ENCODE peak calls at places on chromosomes 5 and 9, in four cellular contexts. S, V, W and J are unnamed samples.

GRCh38 chr5:15440434-15440833 is 59.5 kb upstream of the FBXL7 start:
- DNase-seq in S (no peak), V (no peak), W (no peak), J (no peak)

GRCh38 chr9:134054891-134055811 is 12.7 kb downstream of the BRD3 start:
- DNase-seq in S (no peak), V (no peak), W (no peak), J (no peak)

GRCh38 chr5:9054322-9054721 is 491.6 kb downstream of the SEMA5A start:
- DNase-seq in S (no peak), V (no peak), W (no peak), J (no peak)

GRCh38 chr5:142032747-142033631 is 20.2 kb upstream of the GNPDA1 start:
- DNase-seq in S (no peak), V (no peak), W (no peak), J (no peak)

GRCh38 chr5:59317023-59317771 is 576.3 kb downstream of the PDE4D start:
- DNase-seq in S (no peak), V (peak; percentile 23), W (no peak), J (no peak)

GRCh38 chr9:85142461-85143401 is 473.2 kb downstream of the NTRK2 start:
- DNase-seq in S (no peak), V (no peak), W (no peak), J (no peak)

GRCh38 chr5:73299665-73300435 is 126.9 kb downstream of the TMEM174 start:
- DNase-seq in S (peak; percentile 58), V (peak; percentile 23), W (peak; percentile 49), J (no peak)

GRCh38 chr9:109107402-109108240 is 12.1 kb downstream of the TMEM245 start:
- DNase-seq in S (no peak), V (peak; percentile 81), W (no peak), J (no peak)

GRCh38 chr5:138330813-138331448 is 673 bp downstream of the CDC25C start:
- DNase-seq in S (no peak), V (no peak), W (no peak), J (no peak)

GRCh38 chr5:33837301-33837700 is 54.5 kb downstream of the ADAMTS12 start:
- DNase-seq in S (no peak), V (no peak), W (no peak), J (no peak)

GRCh38 chr5:134079748-134080581 is 34.5 kb upstream of the TCF7 start:
- DNase-seq in S (no peak), V (no peak), W (no peak), J (no peak)

GRCh38 chr9:87742813-87743428 is 17.0 kb downstream of the CTSL start:
- DNase-seq in S (no peak), V (peak; percentile 12), W (no peak), J (no peak)

GRCh38 chr5:127858116-127858784 is 155.1 kb downstream of the CCDC192 start:
- DNase-seq in S (no peak), V (no peak), W (no peak), J (no peak)

GRCh38 chr5:174777545-174777944 is 53.2 kb downstream of the MSX2 start:
- DNase-seq in S (no peak), V (no peak), W (no peak), J (no peak)

GRCh38 chr5:37837101-37838032 is 2.5 kb downstream of the GDNF start:
- DNase-seq in S (peak; percentile 65), V (peak; percentile 77), W (peak; percentile 76), J (no peak)

GRCh38 chr5:132464155-132464939 is 26.2 kb downstream of the IRF1 start:
- DNase-seq in S (no peak), V (no peak), W (no peak), J (no peak)

GRCh38 chr5:150497274-150497988 is 10.5 kb upstream of the NDST1 start:
- DNase-seq in S (no peak), V (peak; percentile 96), W (no peak), J (no peak)

GRCh38 chr5:135071311-135071710 is 37.3 kb upstream of the PITX1 start:
- DNase-seq in S (no peak), V (no peak), W (no peak), J (no peak)

GRCh38 chr9:86909388-86909787 is 37.9 kb downstream of the GAS1 start:
- DNase-seq in S (no peak), V (peak; percentile 72), W (no peak), J (no peak)

GRCh38 chr9:83937861-83938455 is 16.7 kb upstream of the KIF27 start:
- DNase-seq in S (peak; percentile 63), V (peak; percentile 62), W (no peak), J (peak; percentile 47)

GRCh38 chr5:180644129-180644824 is 5.1 kb downstream of the FLT4 start:
- DNase-seq in S (no peak), V (no peak), W (no peak), J (no peak)

GRCh38 chr9:94086468-94086867 is 2.2 kb downstream of the PTPDC1 start:
- DNase-seq in S (no peak), V (peak; percentile 72), W (no peak), J (no peak)

GRCh38 chr9:75574569-75574968 is 315.9 kb upstream of the PCSK5 start:
- DNase-seq in S (no peak), V (no peak), W (no peak), J (no peak)

GRCh38 chr5:56760723-56761122 is 54.6 kb upstream of the MAP3K1 start:
- DNase-seq in S (peak; percentile 15), V (no peak), W (no peak), J (no peak)

GRCh38 chr5:150302301-150303069 is at the start of gene ARSI:
- DNase-seq in S (peak; percentile 58), V (no peak), W (peak; percentile 89), J (no peak)

GRCh38 chr9:25857167-25857566 is 178.9 kb upstream of the TUSC1 start:
- DNase-seq in S (no peak), V (no peak), W (no peak), J (no peak)

GRCh38 chr9:110590816-110591215 is 11.3 kb upstream of the SVEP1 start:
- DNase-seq in S (no peak), V (no peak), W (no peak), J (no peak)

GRCh38 chr5:137497396-137498290 is 1.5 kb downstream of the SPOCK1 start:
- DNase-seq in S (no peak), V (no peak), W (peak; percentile 39), J (no peak)

GRCh38 chr5:140236896-140237598 is 62.1 kb downstream of the CYSTM1 start:
- DNase-seq in S (no peak), V (no peak), W (no peak), J (no peak)

GRCh38 chr9:79623799-79624721 is 52.3 kb downstream of the TLE4 start:
- DNase-seq in S (no peak), V (no peak), W (no peak), J (no peak)

GRCh38 chr9:33468797-33469621 is 4.7 kb downstream of the NOL6 start:
- DNase-seq in S (no peak), V (no peak), W (no peak), J (no peak)

GRCh38 chr9:136885950-136886578 is at the start of gene TRAF2:
- DNase-seq in S (peak; percentile 99), V (peak; percentile 99), W (peak; percentile 99), J (peak; percentile 99)

GRCh38 chr9:76883341-76883740 is 22.6 kb downstream of the PRUNE2 start:
- DNase-seq in S (no peak), V (no peak), W (no peak), J (no peak)

GRCh38 chr5:33936004-33936380 is 194 bp upstream of the RXFP3 start:
- DNase-seq in S (peak; percentile 80), V (peak; percentile 54), W (peak; percentile 82), J (no peak)

GRCh38 chr5:53479656-53480473 is 564 bp upstream of the FST start:
- DNase-seq in S (peak; percentile 61), V (peak; percentile 73), W (peak; percentile 57), J (peak; percentile 80)

GRCh38 chr9:89774971-89775370 is 170.2 kb downstream of the GADD45G start:
- DNase-seq in S (no peak), V (no peak), W (no peak), J (no peak)
- H3K14ac ChIP-seq in S (no peak overlapping the region), V (no peak overlapping the region), W (no peak overlapping the region), J (no peak overlapping the region)

DNA sequence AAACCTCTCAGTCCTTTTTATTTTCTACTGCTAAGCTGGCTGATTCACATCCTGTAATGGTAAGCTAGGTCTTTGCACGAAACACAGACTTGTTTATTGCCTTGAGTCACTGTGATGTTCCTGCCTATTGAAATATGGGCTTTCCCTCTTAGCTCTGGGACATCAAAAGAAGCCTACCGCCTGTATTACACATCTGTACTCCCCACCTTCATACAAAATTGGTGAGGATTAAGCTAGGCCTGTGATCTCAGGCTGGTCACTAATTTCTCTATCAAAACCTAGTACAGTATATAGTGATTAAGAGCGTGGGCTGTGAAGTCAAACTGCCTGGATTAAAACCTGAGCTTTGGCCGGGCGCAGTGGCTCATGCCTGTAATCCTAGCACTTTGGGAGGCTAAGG is 67.7 kb upstream of the NR5A1 start:
- DNase-seq in S (no peak), V (peak; percentile 91), W (no peak), J (no peak)
- H3K14ac ChIP-seq in S (no peak overlapping the region), V (no peak overlapping the region), W (no peak overlapping the region), J (no peak overlapping the region)

GRCh38 chr9:128027705-128028104 is 39.4 kb downstream of the NAIF1 start:
- DNase-seq in S (no peak), V (no peak), W (no peak), J (no peak)
- H3K14ac ChIP-seq in S (no peak overlapping the region), V (no peak overlapping the region), W (no peak overlapping the region), J (no peak overlapping the region)

DNA sequence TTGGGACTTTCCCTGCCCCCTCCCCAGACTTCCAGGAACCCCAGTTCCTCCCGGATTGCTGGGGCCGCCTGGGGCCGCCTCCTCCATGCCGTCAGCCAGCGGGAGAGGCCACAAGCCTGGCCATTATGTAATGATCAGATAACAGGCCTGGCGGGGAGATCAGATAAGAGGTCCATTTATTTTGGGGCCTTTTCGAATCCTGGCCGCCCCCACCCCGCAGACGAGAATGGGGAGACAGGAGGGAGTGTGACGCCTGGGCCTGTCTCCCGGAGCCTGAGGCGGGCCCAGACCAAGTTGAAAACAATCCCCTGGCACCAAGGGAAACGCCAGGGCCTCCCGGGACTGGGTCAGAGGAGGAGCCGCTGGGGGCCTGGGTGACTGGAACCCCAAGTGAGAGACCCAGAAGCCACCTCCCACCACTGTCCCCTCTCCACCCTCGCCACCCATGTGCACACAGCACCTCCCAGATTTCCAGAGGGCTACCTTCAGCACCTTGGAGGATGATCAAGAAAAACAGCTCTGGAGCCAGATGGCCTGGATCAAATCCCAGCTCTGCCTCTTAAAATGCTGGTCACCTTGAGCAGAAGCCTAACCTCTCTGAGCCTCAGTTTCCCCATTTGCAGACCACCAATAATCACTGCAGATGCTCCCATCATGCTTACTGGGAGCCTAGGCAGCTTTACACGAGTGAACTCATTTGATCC is 7.9 kb downstream of the ENG start:
- DNase-seq in S (no peak), V (no peak), W (no peak), J (no peak)
- H3K14ac ChIP-seq in S (no peak overlapping the region), V (peak overlapping the region; percentile 9), W (no peak overlapping the region), J (no peak overlapping the region)